ENCODE peak calls at places on chromosome 3, in six cellular contexts. K is HCT116, W is GM12892, V is HepG2, B is spleen, P is GM12891. A is an unnamed sample.

GRCh38 chr3:99172736-99173657 is 271.5 kb upstream of the DCBLD2 start:
- DNase-seq in W (no peak), B (no peak), K (peak), P (peak), V (peak), A (peak)

GRCh38 chr3:122880624-122881023 is 85.8 kb downstream of the SLC49A4 start:
- DNase-seq in P (no peak), B (no peak), W (no peak), V (no peak), K (no peak), A (no peak)

GRCh38 chr3:35659808-35660207 is 20.5 kb downstream of the ARPP21 start:
- DNase-seq in K (no peak), B (no peak), W (no peak), V (peak), P (no peak), A (no peak)

GRCh38 chr3:167110906-167111305 is 269.2 kb downstream of the ZBBX start:
- DNase-seq in V (no peak), B (no peak), K (no peak), P (no peak), W (no peak), A (no peak)

GRCh38 chr3:4225005-4225471 is 78.1 kb upstream of the SETMAR start:
- DNase-seq in V (no peak), W (no peak), P (no peak), K (no peak), B (no peak), A (no peak)

GRCh38 chr3:76122007-76122406 is 336.7 kb upstream of the ZNF717 start:
- DNase-seq in K (no peak), P (no peak), W (no peak), B (no peak), V (no peak), A (no peak)

GRCh38 chr3:66441124-66441523 is 59.7 kb downstream of the LRIG1 start:
- DNase-seq in W (no peak), B (no peak), V (no peak), P (no peak), K (no peak), A (no peak)

GRCh38 chr3:180246688-180247195 is 210.0 kb upstream of the PEX5L start:
- DNase-seq in P (no peak), K (no peak), B (no peak), V (no peak), W (no peak), A (no peak)

GRCh38 chr3:171435143-171435542 is 25.1 kb downstream of the TNIK start:
- DNase-seq in W (no peak), V (no peak), K (no peak), B (no peak), P (no peak), A (no peak)

GRCh38 chr3:28791713-28792255 is 443.2 kb upstream of the AZI2 start:
- DNase-seq in K (no peak), P (no peak), B (no peak), V (no peak), W (no peak), A (no peak)

GRCh38 chr3:48492461-48493202 is 11.3 kb downstream of the SHISA5 start:
- DNase-seq in B (no peak), W (no peak), P (no peak), K (no peak), V (no peak), A (no peak)

GRCh38 chr3:120143676-120144075 is 49.4 kb upstream of the GSK3B start:
- DNase-seq in P (no peak), W (no peak), V (no peak), B (no peak), K (no peak), A (no peak)

GRCh38 chr3:28574036-28574435 is 225.4 kb upstream of the AZI2 start:
- DNase-seq in V (no peak), W (no peak), K (no peak), P (no peak), B (no peak), A (no peak)

GRCh38 chr3:25663324-25664065 is 1.2 kb downstream of the TOP2B start:
- DNase-seq in W (no peak), V (peak), P (no peak), B (no peak), K (peak), A (peak)

GRCh38 chr3:57026918-57027317 is 33.5 kb upstream of the SPATA12 start:
- DNase-seq in W (no peak), B (no peak), P (no peak), V (no peak), K (no peak), A (no peak)

GRCh38 chr3:100662113-100662823 is 47.0 kb upstream of the TFG start:
- DNase-seq in B (no peak), V (no peak), K (no peak), P (no peak), W (no peak), A (no peak)

GRCh38 chr3:51622402-51622801 is 48.6 kb upstream of the TEX264 start:
- DNase-seq in B (no peak), K (no peak), W (no peak), V (no peak), P (no peak), A (no peak)

GRCh38 chr3:130725746-130726145 is 20.9 kb downstream of the PIK3R4 start:
- DNase-seq in P (no peak), V (no peak), B (no peak), W (no peak), K (no peak), A (no peak)

GRCh38 chr3:126132751-126133511 is 47.5 kb downstream of the ALDH1L1 start:
- DNase-seq in P (no peak), W (no peak), B (peak), V (no peak), K (no peak), A (peak)

GRCh38 chr3:178226094-178226493 is 310.1 kb upstream of the KCNMB2 start:
- DNase-seq in B (no peak), P (no peak), V (no peak), K (no peak), W (no peak), A (no peak)

GRCh38 chr3:136334209-136334608 is 84.1 kb downstream of the PCCB start:
- DNase-seq in P (no peak), W (no peak), K (no peak), B (no peak), V (no peak), A (no peak)

GRCh38 chr3:107065094-107065861 is 312.0 kb upstream of the CCDC54 start:
- DNase-seq in W (no peak), V (no peak), B (no peak), K (no peak), P (no peak), A (no peak)

GRCh38 chr3:53617893-53618523 is 123.6 kb downstream of the CACNA1D start:
- DNase-seq in K (no peak), W (no peak), B (no peak), V (no peak), P (no peak), A (no peak)

GRCh38 chr3:112471926-112472325 is 27.3 kb downstream of the BTLA start:
- DNase-seq in B (no peak), K (no peak), V (no peak), P (no peak), W (no peak), A (no peak)

GRCh38 chr3:78734048-78734637 is 1033.7 kb downstream of the ROBO1 start:
- DNase-seq in P (no peak), B (no peak), W (no peak), V (no peak), K (no peak), A (no peak)

GRCh38 chr3:82163907-82164520 is 402.6 kb upstream of the GBE1 start:
- DNase-seq in B (no peak), P (no peak), K (peak), W (no peak), V (no peak), A (no peak)

GRCh38 chr3:63251499-63251898 is 26.6 kb upstream of the SYNPR start:
- DNase-seq in P (no peak), W (no peak), V (no peak), K (no peak), B (no peak), A (no peak)

GRCh38 chr3:184096811-184097378 is at the start of gene HTR3E:
- DNase-seq in K (no peak), V (no peak), W (no peak), B (no peak), P (no peak), A (no peak)

GRCh38 chr3:127069814-127070440 is 87.0 kb downstream of the PLXNA1 start:
- DNase-seq in P (no peak), V (no peak), W (no peak), K (no peak), B (peak), A (no peak)

GRCh38 chr3:47799733-47800132 is 3.2 kb upstream of the DHX30 start:
- DNase-seq in K (no peak), V (no peak), B (peak), W (no peak), P (no peak), A (no peak)

GRCh38 chr3:130850846-130851245 is 43.0 kb upstream of the ATP2C1 start:
- DNase-seq in P (no peak), W (no peak), B (no peak), K (no peak), V (no peak), A (no peak)

GRCh38 chr3:31919528-31919927 is 61.5 kb downstream of the OSBPL10 start:
- DNase-seq in W (no peak), V (peak), P (no peak), K (no peak), B (no peak), A (no peak)

GRCh38 chr3:128481438-128481942 is 11.5 kb downstream of the GATA2 start:
- DNase-seq in B (peak), P (no peak), K (no peak), V (no peak), W (no peak), A (peak)

DNA sequence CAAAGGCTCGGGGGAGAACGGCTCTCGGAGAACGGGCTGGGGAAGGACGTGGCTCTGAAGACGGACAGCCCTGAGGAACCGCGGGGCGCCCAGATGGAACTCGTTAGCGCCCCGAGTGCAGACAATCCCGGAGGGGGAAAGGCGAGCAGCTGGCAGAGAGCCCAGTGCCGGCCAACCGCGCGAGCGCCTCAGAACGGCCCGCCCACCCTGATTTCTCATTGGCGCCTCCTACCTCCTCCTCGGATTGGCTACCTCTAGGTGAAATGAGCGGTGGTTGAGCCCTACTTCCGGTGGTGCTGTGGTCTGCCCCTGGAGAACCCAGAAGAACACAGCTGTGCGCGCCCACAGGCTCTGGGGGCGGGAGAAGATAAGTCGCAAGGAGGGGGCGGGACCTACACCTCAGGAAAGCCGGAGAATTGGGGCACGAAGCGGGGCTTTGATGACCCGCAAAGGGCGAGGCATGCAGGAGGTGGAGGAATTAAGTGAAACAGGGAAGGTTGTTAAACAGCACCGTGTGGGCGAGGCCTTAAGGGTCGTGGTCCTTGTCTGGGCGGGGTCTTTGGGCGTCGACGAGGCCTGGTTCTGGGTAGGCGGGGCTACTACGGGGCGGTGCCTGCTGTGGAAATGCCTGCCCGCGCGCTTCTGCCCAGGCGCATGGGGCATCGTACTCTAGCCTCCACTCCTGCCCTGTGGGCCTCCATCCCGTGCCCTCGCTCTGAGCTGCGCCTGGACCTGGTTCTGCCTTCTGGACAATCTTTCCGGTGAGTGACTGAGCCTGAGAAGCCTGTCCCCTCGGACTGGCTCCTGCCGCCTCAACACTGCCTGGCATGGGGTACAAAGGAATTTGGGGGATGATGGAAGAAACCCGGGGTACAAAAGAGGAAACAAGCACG is at the start of gene OGG1:
- DNase-seq in W (peak), V (peak), B (peak), K (peak), P (peak), A (peak)
- TF ChIP-seq POLR2A in W (peak), V (peak), B (peak), K (peak), P (no peak), A (no peak)

DNA sequence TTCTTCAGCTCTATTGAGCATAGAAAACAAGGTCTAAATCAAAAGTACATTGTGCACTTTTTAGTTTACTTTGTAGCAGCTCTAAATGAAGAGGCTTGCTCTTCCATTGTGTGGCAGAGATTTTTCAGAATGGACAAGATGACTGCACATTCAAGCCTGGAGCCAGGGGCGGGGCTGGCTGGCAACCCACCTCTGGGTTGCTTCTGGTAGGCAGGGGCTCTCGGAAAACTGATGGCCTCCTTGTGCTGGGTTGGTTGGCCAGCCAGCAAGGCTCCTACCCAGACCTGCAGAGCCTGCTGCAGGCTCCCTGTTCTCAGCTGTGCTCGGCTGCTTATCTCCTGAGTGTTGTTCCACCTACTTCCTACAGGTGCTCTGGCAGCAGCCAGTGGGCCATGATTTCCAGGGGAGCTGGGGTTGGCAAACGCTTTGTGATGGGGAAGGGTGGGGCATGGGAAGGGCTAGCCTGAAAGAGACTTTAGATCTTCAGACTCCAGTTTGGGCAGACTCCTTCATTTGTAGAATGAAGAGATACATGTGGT is 8.8 kb downstream of the BSN start:
- DNase-seq in W (no peak), V (no peak), K (no peak), B (no peak), P (no peak), A (no peak)
- TF ChIP-seq POLR2AphosphoS5 in W (no peak), V (no peak), K (no peak), B (no peak), P (no peak), A (no peak)

GRCh38 chr3:3177861-3178497 is 1.5 kb downstream of the CRBN start:
- DNase-seq in B (no peak), P (no peak), V (peak), W (no peak), K (no peak), A (no peak)

GRCh38 chr3:3180421-3180820 is 930 bp upstream of the CRBN start:
- DNase-seq in P (no peak), B (no peak), W (no peak), K (no peak), V (no peak), A (no peak)

GRCh38 chr3:3184876-3185275 is 5.4 kb upstream of the CRBN start:
- DNase-seq in K (no peak), V (no peak), B (no peak), P (no peak), W (no peak), A (no peak)

GRCh38 chr3:3178498-3179328 is 778 bp downstream of the CRBN start:
- DNase-seq in P (no peak), K (no peak), W (no peak), V (no peak), B (no peak), A (no peak)

GRCh38 chr3:3179407-3180094 is at the start of gene CRBN:
- DNase-seq in B (peak), K (peak), W (peak), P (peak), V (peak), A (peak)
- TF ChIP-seq POLR2A in B (no peak), K (peak), W (peak), P (peak), V (peak), A (peak)

DNA sequence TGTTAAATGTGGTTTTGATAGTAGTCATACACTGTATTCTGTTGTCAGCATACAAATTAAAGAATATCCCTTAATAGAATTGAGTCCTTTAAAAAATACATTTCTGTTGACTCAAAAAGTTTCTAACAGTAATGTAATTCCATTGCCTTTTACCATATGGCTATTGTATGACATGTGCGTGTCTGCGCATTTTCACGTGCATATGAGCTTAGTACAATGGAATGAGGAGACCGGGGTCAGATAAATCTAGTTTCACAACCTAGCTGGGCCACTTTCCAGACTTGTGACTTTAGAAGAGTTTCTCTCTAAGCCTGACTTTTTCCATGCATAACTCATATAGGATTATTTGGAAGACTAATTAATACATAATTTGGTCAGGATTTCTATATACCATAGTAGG is 38.7 kb downstream of the ZBTB38 start:
- DNase-seq in P (no peak), K (no peak), B (no peak), W (no peak), V (no peak), A (no peak)
- TF ChIP-seq POLR2AphosphoS5 in P (no peak), K (no peak), B (no peak), W (no peak), V (no peak), A (peak)

DNA sequence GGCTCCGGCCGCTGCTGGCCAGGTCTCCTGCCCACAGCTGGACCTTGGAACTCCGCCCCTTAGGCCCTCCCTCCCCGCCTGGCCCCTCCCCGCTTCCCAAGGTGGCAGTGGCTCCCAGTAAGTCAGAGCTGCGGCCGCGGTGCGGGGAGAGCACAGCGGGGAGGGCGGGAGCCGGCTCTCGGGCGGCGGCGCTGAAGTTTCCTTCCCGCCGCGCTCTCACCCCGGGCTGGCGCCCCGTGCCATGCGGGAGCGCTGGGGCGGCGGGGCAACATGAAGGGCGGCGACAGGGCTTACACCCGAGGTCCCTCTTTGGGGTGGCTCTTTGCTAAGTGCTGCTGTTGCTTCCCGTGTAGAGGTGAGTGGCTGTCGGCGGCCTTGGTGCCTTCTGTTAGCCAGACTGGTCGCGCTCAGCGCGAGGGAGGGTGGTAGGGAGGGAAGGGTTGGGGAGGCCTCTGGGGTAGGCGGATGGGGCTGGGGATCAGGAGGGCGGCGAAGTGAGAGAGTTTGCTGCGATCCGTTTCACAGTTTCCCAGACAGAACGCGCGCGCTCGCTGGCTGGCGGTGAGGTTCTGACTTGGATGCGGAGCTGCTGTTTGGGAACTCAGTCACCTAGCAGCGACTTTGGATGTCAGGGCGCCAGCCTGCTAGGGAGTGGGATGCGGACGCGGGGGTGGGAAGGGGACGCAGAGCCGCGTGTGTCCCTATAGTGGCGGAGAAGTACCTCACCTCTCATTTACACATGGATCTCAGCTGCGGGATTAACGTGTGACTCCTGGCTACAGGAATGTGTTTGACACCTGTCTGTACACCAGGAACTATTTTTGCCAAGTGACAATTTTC is 145.5 kb upstream of the UMPS start:
- DNase-seq in W (peak), B (peak), K (peak), P (peak), V (peak), A (peak)
- TF ChIP-seq POLR2A in W (no peak), B (no peak), K (no peak), P (no peak), V (peak), A (peak)

GRCh38 chr3:185943363-185944106 is 5.7 kb upstream of the TRA2B start:
- DNase-seq in K (peak), B (peak), V (peak), P (peak), W (peak), A (no peak)
- TF ChIP-seq POLR2AphosphoS5 in K (no peak), B (peak), V (no peak), P (no peak), W (no peak), A (no peak)

GRCh38 chr3:39178553-39178952 is 13.8 kb downstream of the XIRP1 start:
- DNase-seq in W (no peak), P (no peak), B (no peak), V (no peak), K (no peak), A (no peak)

GRCh38 chr3:39176025-39176714 is 16.2 kb downstream of the XIRP1 start:
- DNase-seq in B (no peak), K (no peak), P (no peak), V (no peak), W (no peak), A (no peak)

GRCh38 chr3:39180546-39181346 is 11.6 kb downstream of the XIRP1 start:
- DNase-seq in B (peak), V (peak), P (peak), W (peak), K (peak), A (peak)

GRCh38 chr3:39180183-39180545 is 12.2 kb downstream of the XIRP1 start:
- DNase-seq in W (no peak), P (no peak), V (no peak), K (no peak), B (no peak), A (no peak)

DNA sequence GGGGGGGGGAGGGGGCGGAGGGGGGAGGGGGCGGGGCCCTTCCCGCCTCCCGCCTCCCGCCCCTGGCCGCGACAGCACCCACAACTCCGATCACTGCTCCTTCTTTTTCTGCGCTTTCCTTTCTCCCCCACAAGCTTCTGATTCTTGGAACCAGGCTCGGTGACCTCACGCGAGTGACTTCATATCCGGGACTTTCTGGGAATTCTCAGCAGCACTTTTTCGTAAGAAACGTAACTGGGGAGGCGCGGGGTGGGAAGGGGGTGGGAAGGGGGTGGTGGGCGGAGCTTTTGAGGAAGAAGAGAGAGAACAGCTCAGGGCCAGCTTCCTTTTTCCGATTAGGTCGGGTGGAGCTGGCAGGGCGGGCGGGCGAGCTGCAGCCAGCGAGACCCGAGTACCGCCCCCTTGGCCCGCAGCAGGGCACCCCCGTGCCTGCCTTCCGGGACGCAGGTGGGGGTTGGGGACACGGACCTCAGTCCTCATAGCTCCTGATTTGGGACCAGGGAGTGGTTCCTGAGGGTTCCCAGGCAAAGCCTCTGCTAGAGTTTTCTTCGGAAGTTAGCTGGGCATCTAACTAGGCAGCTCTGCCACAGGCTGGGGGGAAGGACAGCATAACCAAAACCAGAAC is 14.6 kb downstream of the XIRP1 start:
- DNase-seq in K (peak), W (peak), P (peak), B (peak), V (peak), A (peak)
- TF ChIP-seq POLR2A in K (peak), W (no peak), P (no peak), B (peak), V (peak), A (peak)

A was measured in upper lobe of left lung.